ENCODE peak calls at places on chromosomes 3 and 15, in nine cellular contexts. F is heart left ventricle, S is ovary, J is tibial nerve, E is sigmoid colon, X is gastrocnemius medialis, W is breast epithelium, L is thyroid gland, U is upper lobe of left lung. D is an unnamed sample.

GRCh38 chr3:43584043-43584826 is 37.6 kb downstream of the ANO10 start:
- DNase-seq in E (no peak), U (no peak), L (no peak), W (no peak), S (no peak), X (no peak), J (no peak), F (no peak), D (peak; percentile 10)

GRCh38 chr3:32586361-32586760 is 15.7 kb upstream of the DYNC1LI1 start:
- DNase-seq in X (no peak), S (no peak), J (no peak), E (no peak), F (no peak), U (no peak), L (no peak), W (no peak), D (no peak)

GRCh38 chr15:50145451-50145872 is 26.4 kb upstream of the ATP8B4 start:
- DNase-seq in L (peak; percentile 8), U (no peak), W (no peak), E (no peak), X (no peak), F (no peak), S (no peak), J (peak; percentile 57), D (peak; percentile 70)

GRCh38 chr3:112470791-112471190 is 28.5 kb downstream of the BTLA start:
- DNase-seq in S (no peak), E (no peak), F (no peak), W (no peak), J (no peak), U (no peak), X (no peak), L (no peak), D (no peak)

GRCh38 chr15:63351170-63351569 is 30.5 kb downstream of the CA12 start:
- DNase-seq in S (no peak), W (no peak), X (no peak), L (no peak), E (no peak), J (no peak), U (no peak), F (no peak), D (no peak)

GRCh38 chr3:65493371-65493882 is 545.3 kb downstream of the MAGI1 start:
- DNase-seq in F (no peak), W (no peak), U (no peak), J (no peak), E (no peak), S (no peak), L (peak; percentile 60), X (no peak), D (no peak)

GRCh38 chr3:197367081-197367780 is 68.8 kb upstream of the DLG1 start:
- DNase-seq in W (no peak), X (no peak), J (no peak), F (no peak), S (no peak), E (peak; percentile 67), L (peak; percentile 94), U (peak; percentile 92), D (no peak)

GRCh38 chr15:43187544-43188155 is 2.4 kb downstream of the CCNDBP1 start:
- DNase-seq in F (no peak), W (no peak), L (no peak), E (no peak), J (no peak), U (no peak), X (no peak), S (no peak), D (peak; percentile 75)

GRCh38 chr15:64009798-64010241 is 36.5 kb downstream of the DAPK2 start:
- DNase-seq in W (no peak), S (no peak), U (no peak), E (no peak), F (no peak), X (no peak), J (no peak), L (no peak), D (peak; percentile 35)

GRCh38 chr15:25177955-25178801 is 223.4 kb downstream of the SNRPN start:
- DNase-seq in J (peak; percentile 2), W (peak; percentile 19), S (no peak), U (peak; percentile 18), L (no peak), F (peak; percentile 3), X (no peak), E (peak; percentile 45), D (no peak)

GRCh38 chr3:56753206-56753605 is 48.5 kb downstream of the ARHGEF3 start:
- DNase-seq in J (no peak), X (no peak), U (peak; percentile 63), W (no peak), S (no peak), F (no peak), E (no peak), L (no peak), D (no peak)

GRCh38 chr3:125087768-125088391 is 32.1 kb upstream of the HEG1 start:
- DNase-seq in U (no peak), E (no peak), X (no peak), J (no peak), F (no peak), L (no peak), S (no peak), W (no peak), D (no peak)

GRCh38 chr3:132549890-132550578 is 47.0 kb upstream of the ACKR4 start:
- DNase-seq in L (no peak), J (no peak), S (no peak), F (no peak), X (no peak), W (no peak), E (no peak), U (no peak), D (no peak)

GRCh38 chr3:195187609-195188529 is 83.1 kb downstream of the XXYLT1 start:
- DNase-seq in E (peak; percentile 41), L (no peak), J (no peak), F (no peak), S (no peak), U (no peak), X (no peak), W (no peak), D (no peak)

GRCh38 chr15:77074350-77074749 is 3.4 kb upstream of the TSPAN3 start:
- DNase-seq in J (no peak), W (no peak), E (no peak), L (no peak), F (no peak), U (no peak), X (no peak), S (no peak), D (no peak)

GRCh38 chr3:138833908-138834358 is 795 bp downstream of the PIK3CB start:
- DNase-seq in J (peak; percentile 11), U (no peak), F (no peak), X (peak; percentile 58), L (no peak), S (no peak), W (no peak), E (no peak), D (peak; percentile 76)

GRCh38 chr3:21750831-21751391 is at the start of gene ZNF385D:
- DNase-seq in W (peak; percentile 53), E (peak; percentile 76), S (peak; percentile 49), L (peak; percentile 30), F (peak; percentile 64), U (no peak), X (peak; percentile 22), J (peak; percentile 27), D (no peak)
- TF ChIP-seq POLR2A in W (no peak), E (no peak), S (no peak), L (no peak), F (no peak), U (no peak), X (peak; percentile 29), J (no peak), D (no peak)

GRCh38 chr3:168094580-168094876 is 1.2 kb downstream of the GOLIM4 start:
- DNase-seq in U (no peak), S (no peak), J (no peak), E (no peak), L (no peak), F (no peak), W (no peak), X (no peak), D (no peak)
- TF ChIP-seq POLR2A in U (no peak), S (no peak), J (no peak), E (no peak), L (no peak), F (no peak), W (no peak), X (no peak), D (no peak)

DNA sequence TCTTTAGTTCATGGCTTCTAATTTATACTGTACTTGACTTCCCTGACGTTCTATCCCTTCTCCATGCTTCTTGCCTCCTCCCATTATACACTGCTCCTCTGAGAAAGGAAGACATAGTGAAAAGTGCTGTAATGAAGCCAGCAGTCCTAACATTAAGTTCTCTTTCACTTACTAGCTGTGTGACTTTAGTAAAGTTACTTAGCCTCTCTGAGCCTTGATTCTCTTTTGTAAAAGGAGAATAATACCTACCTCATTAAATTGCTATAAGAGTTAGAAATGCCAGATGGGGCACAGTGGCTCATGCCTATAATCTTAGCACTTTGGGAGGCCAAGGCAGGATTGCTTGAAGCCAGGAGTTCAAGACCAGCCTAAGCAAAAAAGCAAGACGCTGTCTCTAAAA is 18.8 kb upstream of the IGF2BP2 start:
- DNase-seq in F (no peak), L (no peak), E (no peak), S (no peak), J (no peak), U (no peak), X (no peak), W (no peak), D (no peak)
- TF ChIP-seq POLR2A in F (no peak), L (no peak), E (no peak), S (no peak), J (no peak), U (no peak), X (no peak), W (no peak), D (no peak)

DNA sequence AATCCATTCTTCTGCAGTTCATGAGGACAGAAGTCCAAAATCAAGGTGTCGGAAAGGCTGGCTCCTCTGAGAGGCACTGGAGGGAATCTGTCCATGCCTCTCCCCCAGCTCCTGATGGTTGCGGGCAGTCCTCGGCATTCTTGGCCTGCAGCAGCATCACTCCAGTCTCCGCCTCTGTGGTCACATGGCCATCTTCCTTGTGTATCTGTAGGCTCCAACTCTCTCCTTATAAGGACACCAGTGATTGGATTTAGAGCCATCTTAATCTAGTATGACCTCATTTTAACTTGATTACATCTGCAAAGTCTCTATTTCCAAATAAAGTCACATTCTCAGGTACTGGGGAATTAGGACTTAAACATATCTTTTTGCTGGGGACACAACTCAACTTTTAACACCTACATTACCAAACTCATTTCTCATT is 56.0 kb upstream of the FLNB start:
- DNase-seq in L (peak; percentile 64), J (no peak), W (no peak), U (no peak), X (no peak), F (peak; percentile 80), S (peak; percentile 41), E (peak; percentile 95), D (peak; percentile 32)
- TF ChIP-seq POLR2A in L (no peak), J (no peak), W (no peak), U (no peak), X (no peak), F (no peak), S (no peak), E (peak; percentile 22), D (no peak)

GRCh38 chr3:99817437-99818240 is at the start of gene CMSS1:
- DNase-seq in X (peak; percentile 92), U (peak; percentile 94), F (peak; percentile 94), W (peak; percentile 94), L (peak; percentile 92), J (peak; percentile 88), S (peak; percentile 96), E (peak; percentile 97), D (peak; percentile 96)
- TF ChIP-seq POLR2A in X (peak; percentile 83), U (no peak), F (no peak), W (peak; percentile 21), L (no peak), J (peak; percentile 69), S (peak; percentile 75), E (peak; percentile 42), D (peak; percentile 83)

D was measured in erythroblast.